ENCODE peak calls at places on chromosomes 6 and 20, in four cellular contexts. V is H1, J is HepG2, T is GM12878. B is an unnamed sample.

GRCh38 chr6:45988635-45989034 is 27.0 kb downstream of the CLIC5 start:
- DNase-seq in V (no peak), J (no peak), T (no peak), B (no peak)

GRCh38 chr6:107414246-107414645 is 45.1 kb downstream of the PDSS2 start:
- DNase-seq in V (no peak), J (no peak), T (no peak), B (no peak)

GRCh38 chr20:6169251-6169650 is 46.4 kb upstream of the FERMT1 start:
- DNase-seq in T (no peak), V (no peak), J (peak), B (no peak)

GRCh38 chr6:39225543-39225942 is 3.7 kb downstream of the KCNK5 start:
- DNase-seq in V (no peak), J (no peak), T (no peak), B (no peak)

GRCh38 chr6:46437671-46438221 is 53.5 kb downstream of the RCAN2 start:
- DNase-seq in T (no peak), V (no peak), J (no peak), B (no peak)

GRCh38 chr6:11522819-11523218 is 14.7 kb upstream of the TMEM170B start:
- DNase-seq in T (no peak), J (no peak), V (no peak), B (no peak)

GRCh38 chr6:155647354-155647753 is 191.7 kb upstream of the NOX3 start:
- DNase-seq in J (no peak), T (no peak), V (no peak), B (no peak)

GRCh38 chr6:34465551-34466241 is at the start of gene PACSIN1:
- DNase-seq in T (no peak), J (no peak), V (no peak), B (peak)

GRCh38 chr6:131173680-131174079 is 38.4 kb downstream of the AKAP7 start:
- DNase-seq in J (peak), V (no peak), T (no peak), B (no peak)

GRCh38 chr20:15584507-15584906 is 988.7 kb downstream of the KIF16B start:
- DNase-seq in T (no peak), J (no peak), V (no peak), B (no peak)

GRCh38 chr6:155354167-155354566 is 39.9 kb upstream of the TFB1M start:
- DNase-seq in V (no peak), T (no peak), J (no peak), B (no peak)

GRCh38 chr6:54722328-54722727 is 124.2 kb upstream of the FAM83B start:
- DNase-seq in T (no peak), J (no peak), V (no peak), B (no peak)

DNA sequence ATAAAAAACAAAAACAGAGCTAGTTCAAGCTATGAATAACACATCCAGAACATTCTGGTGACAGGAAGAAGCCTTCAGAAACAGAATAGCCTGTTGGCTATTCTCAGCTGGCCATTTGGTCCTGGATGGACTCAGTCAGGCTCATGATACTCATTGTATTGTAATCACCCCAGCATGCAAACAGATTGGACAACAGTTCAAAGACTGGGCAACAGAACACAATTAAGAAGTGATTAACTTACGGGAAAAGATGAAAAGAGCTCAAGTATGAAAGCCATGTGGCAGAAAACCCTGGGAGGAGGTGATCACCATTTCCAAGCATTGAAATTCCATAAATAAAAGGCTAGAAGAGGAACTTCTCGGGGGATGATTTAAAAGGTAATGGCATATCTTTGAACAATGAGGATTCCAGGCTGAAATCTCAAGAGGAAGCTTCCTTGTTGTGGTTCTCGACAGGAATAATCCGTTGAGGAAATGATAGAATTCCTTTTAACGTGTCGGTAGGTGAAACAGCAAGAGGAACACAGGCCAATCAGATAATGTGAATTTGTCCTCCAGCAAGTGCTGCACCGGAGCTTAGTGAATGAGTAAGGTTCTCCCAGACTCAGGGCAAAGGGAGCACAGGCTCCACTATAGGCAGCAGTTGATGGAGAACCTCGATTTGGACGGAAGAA is 172.4 kb downstream of the BCAS1 start:
- DNase-seq in J (no peak), T (no peak), V (no peak), B (no peak)
- H3K4me3 ChIP-seq in J (no peak), T (no peak), V (no peak), B (no peak)

DNA sequence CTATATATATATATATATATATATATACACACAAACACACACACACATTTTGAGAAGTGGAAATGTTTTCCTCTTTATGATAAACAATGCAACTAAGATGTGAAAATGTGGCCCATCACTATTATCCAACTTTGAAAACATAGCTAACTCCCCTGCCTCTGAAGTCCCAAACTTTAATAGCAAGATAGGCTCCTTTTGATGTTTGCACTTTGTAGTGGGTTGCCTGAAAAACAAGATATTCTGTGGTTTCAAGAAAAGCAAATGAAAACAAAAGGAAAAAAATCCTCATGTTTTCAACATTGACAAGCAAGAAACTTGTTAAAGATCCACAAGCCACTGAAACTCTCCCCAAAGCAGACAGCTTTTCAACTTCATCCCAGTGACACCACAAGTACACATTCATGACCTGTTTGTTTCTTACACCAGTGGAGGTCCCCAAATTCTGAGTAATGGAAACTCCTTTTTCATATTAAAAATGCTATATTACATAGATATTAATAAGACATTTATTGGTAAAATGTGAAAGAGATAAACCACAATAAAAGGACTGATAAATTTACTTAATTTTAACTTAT is 90.0 kb downstream of the IPCEF1 start:
- DNase-seq in V (no peak), J (no peak), T (no peak), B (no peak)
- TF ChIP-seq SUZ12 in V (no peak), J (no peak), T (no peak), B (no peak)

GRCh38 chr6:63392092-63392724 is 72.4 kb upstream of the LGSN start:
- DNase-seq in V (no peak), T (no peak), J (no peak), B (no peak)
- H3K4me3 ChIP-seq in V (no peak), T (no peak), J (no peak), B (no peak)

GRCh38 chr6:30219244-30219643 is 6.0 kb upstream of the TRIM26 start:
- DNase-seq in V (no peak), T (peak), J (peak), B (no peak)
- TF ChIP-seq SUZ12 in V (no peak), T (no peak), J (no peak), B (no peak)

GRCh38 chr6:26122793-26123674 is 35.8 kb downstream of the HFE start:
- DNase-seq in J (peak), V (peak), T (peak), B (peak)

GRCh38 chr6:26126394-26127221 is 39.4 kb downstream of the HFE start:
- DNase-seq in J (no peak), V (no peak), T (no peak), B (no peak)

GRCh38 chr6:26123675-26124549 is 36.7 kb downstream of the HFE start:
- DNase-seq in J (peak), V (peak), T (peak), B (peak)

GRCh38 chr6:26124550-26125014 is 37.4 kb downstream of the HFE start:
- DNase-seq in V (no peak), T (no peak), J (no peak), B (no peak)

GRCh38 chr6:26125015-26125690 is 37.9 kb downstream of the HFE start:
- DNase-seq in T (no peak), V (no peak), J (no peak), B (no peak)
- H3K4me3 ChIP-seq in T (peak), V (peak), J (peak), B (peak)

GRCh38 chr20:60806824-60807223 is 445.2 kb upstream of the CDH4 start:
- DNase-seq in T (no peak), J (no peak), V (no peak), B (no peak)

GRCh38 chr20:60804918-60805631 is 447.0 kb upstream of the CDH4 start:
- DNase-seq in V (no peak), T (no peak), J (no peak), B (no peak)

GRCh38 chr20:60810561-60810960 is 441.5 kb upstream of the CDH4 start:
- DNase-seq in T (no peak), J (no peak), V (no peak), B (no peak)

GRCh38 chr20:60808701-60809100 is 443.4 kb upstream of the CDH4 start:
- DNase-seq in T (no peak), V (no peak), J (no peak), B (no peak)

DNA sequence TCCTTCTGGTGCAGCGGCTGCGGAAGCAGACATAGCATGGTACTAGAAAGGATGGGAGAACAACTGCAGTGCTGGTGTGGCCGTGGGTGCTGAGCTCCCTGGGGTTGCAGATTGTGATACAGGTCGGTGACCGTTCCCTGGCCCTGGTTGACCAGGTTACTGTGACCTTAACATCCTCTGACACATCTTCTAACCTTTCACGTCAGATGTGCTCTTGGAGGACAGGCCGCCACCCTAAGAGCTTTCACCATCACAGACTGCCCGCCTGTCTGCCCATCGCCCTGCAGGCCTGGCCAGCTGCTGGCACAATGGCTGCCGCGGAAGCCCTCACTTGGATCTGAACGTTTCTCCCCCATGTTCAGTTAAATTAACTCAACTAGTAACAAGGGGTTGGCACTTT is 444.1 kb upstream of the CDH4 start:
- DNase-seq in T (no peak), V (no peak), J (no peak), B (no peak)
- TF ChIP-seq SUZ12 in T (no peak), V (no peak), J (no peak), B (no peak)

GRCh38 chr6:55869731-55870130 is 5.7 kb downstream of the BMP5 start:
- DNase-seq in T (no peak), V (no peak), J (no peak), B (no peak)
- H3K4me3 ChIP-seq in T (no peak), V (no peak), J (no peak), B (no peak)

GRCh38 chr6:117444600-117444999 is 18.9 kb upstream of the ROS1 start:
- DNase-seq in V (no peak), J (no peak), T (no peak), B (no peak)
- TF ChIP-seq SUZ12 in V (no peak), J (no peak), T (no peak), B (no peak)

GRCh38 chr6:135852775-135853174 is 1.3 kb downstream of the PDE7B start:
- DNase-seq in J (no peak), V (no peak), T (no peak), B (no peak)
- H3K4me3 ChIP-seq in J (no peak), V (no peak), T (no peak), B (no peak)

B was measured in NT2/D1.